ENCODE peak calls at places on chromosomes 4 and X, in four cellular contexts. L is PC-3, P is cardiac muscle cell, A is lower leg skin. D is an unnamed sample.

GRCh38 chrX:114959729-114960128 is 57.7 kb downstream of the IL13RA2 start:
- DNase-seq in L (peak), P (peak), A (no peak), D (peak)

GRCh38 chr4:37803348-37803973 is 23.0 kb upstream of the PGM2 start:
- DNase-seq in A (no peak), P (peak), L (peak), D (peak)

GRCh38 chr4:2091990-2092652 is 33.0 kb downstream of the NAT8L start:
- DNase-seq in P (no peak), L (no peak), A (no peak), D (no peak)

GRCh38 chrX:79259073-79259689 is 108.0 kb downstream of the ITM2A start:
- DNase-seq in A (no peak), L (no peak), P (no peak), D (no peak)

GRCh38 chr4:89222171-89222570 is 85.4 kb downstream of the GPRIN3 start:
- DNase-seq in P (no peak), A (no peak), L (peak), D (no peak)

GRCh38 chr4:108683479-108683878 is 33.1 kb downstream of the OSTC start:
- DNase-seq in A (no peak), P (no peak), L (peak), D (peak)

GRCh38 chr4:29240641-29241040 is 1479.5 kb upstream of the PCDH7 start:
- DNase-seq in P (no peak), L (no peak), A (no peak), D (no peak)

GRCh38 chr4:19776021-19776459 is 475.7 kb upstream of the SLIT2 start:
- DNase-seq in L (peak), A (no peak), P (peak), D (peak)

GRCh38 chrX:40746536-40746935 is 11.2 kb upstream of the MED14 start:
- DNase-seq in P (no peak), A (no peak), L (no peak), D (no peak)

GRCh38 chr4:2786152-2786671 is 6.7 kb upstream of the SH3BP2 start:
- DNase-seq in L (no peak), P (no peak), A (no peak), D (no peak)

GRCh38 chr4:30840571-30840970 is 120.4 kb downstream of the PCDH7 start:
- DNase-seq in L (no peak), A (no peak), P (no peak), D (peak)

GRCh38 chrX:2664497-2664896 is 26.6 kb upstream of the CD99 start:
- DNase-seq in A (no peak), L (no peak), P (no peak), D (peak)

GRCh38 chr4:155207534-155208257 is 740 bp upstream of the NPY2R start:
- DNase-seq in L (peak), A (no peak), P (peak), D (peak)

GRCh38 chrX:43655961-43656494 is at the start of gene MAOA:
- DNase-seq in P (peak), L (peak), A (peak), D (no peak)

GRCh38 chrX:66634272-66634671 is 4.6 kb downstream of the EDA2R start:
- DNase-seq in L (no peak), A (no peak), P (no peak), D (no peak)
- H3K4me3 ChIP-seq in L (no peak), A (no peak), P (no peak), D (no peak)

GRCh38 chrX:100654256-100654655 is 10.3 kb downstream of the SRPX2 start:
- DNase-seq in P (peak), L (peak), A (no peak), D (no peak)
- TF ChIP-seq CTCF in P (peak), L (peak), A (no peak), D (peak)

DNA sequence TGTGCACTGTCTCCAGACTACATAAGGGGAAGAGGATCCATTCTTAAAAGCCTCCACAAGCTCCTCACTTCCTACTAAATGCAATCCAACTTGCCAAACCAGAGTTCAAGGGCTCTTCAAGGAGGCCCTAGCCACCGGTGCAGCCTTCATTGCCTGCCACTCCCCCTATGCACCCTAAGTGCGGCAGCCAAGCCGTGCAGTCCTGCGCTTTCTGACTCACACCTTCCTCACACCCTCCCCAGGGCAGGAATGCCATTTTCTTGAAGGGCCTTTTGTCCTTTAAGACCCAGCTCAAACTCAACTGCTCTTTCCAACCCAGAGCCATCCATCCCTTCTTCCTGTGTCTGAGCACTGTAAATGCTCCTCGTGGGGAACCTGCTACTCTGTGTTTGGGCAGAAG is 65.5 kb downstream of the TMEM154 start:
- DNase-seq in P (no peak), A (no peak), L (peak), D (no peak)
- H3K4me3 ChIP-seq in P (no peak), A (no peak), L (no peak), D (no peak)

GRCh38 chrX:24520472-24520871 is 55.4 kb downstream of the PDK3 start:
- DNase-seq in L (no peak), A (no peak), P (no peak), D (no peak)

GRCh38 chrX:24513416-24513815 is 48.3 kb downstream of the PDK3 start:
- DNase-seq in A (no peak), P (no peak), L (peak), D (no peak)

DNA sequence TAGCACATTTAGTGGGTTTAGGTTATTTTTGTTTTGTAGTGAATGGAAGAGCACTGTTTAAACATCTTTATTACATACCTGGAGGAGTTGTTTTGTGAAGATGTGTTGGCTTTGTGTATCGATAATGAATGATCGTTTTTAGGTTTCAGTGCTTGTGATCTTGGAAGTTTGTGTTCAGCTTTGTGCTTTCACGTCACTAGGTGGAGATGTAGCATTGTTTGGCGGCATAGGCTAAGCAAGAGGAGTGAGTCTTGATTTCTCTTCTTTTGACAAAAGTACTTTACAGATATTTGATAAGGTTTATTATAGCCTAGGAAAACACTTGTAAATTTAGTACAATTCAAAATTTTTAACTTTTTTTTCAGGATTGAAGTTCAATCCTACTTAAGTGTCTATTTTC is 50.4 kb downstream of the PDK3 start:
- DNase-seq in A (no peak), L (no peak), P (peak), D (peak)
- TF ChIP-seq CTCF in A (no peak), L (peak), P (peak), D (peak)

GRCh38 chr4:139841464-139842195 is 176.0 kb downstream of the MGST2 start:
- DNase-seq in P (peak), A (no peak), L (no peak), D (no peak)
- H3K4me3 ChIP-seq in P (no peak), A (no peak), L (no peak), D (no peak)

GRCh38 chr4:163611172-163611571 is 116.7 kb downstream of the TMA16 start:
- DNase-seq in L (no peak), P (no peak), A (no peak), D (no peak)
- TF ChIP-seq CTCF in L (no peak), P (no peak), A (no peak), D (no peak)

D was measured in astrocyte of the spinal cord.